ENCODE peak calls at places on chromosomes 5 and 9, in five cellular contexts. G is fibroblast of lung, Z is A549, F is mammary epithelial cell, B is PC-9. E is an unnamed sample.
A peak's percentile ranks its signal among the peaks of the same experiment; 100 is the strongest.

GRCh38 chr9:135075234-135076142 is 12.0 kb upstream of the OLFM1 start:
- DNase-seq in F (peak; percentile 9), B (no peak), G (no peak), Z (no peak), E (no peak)

GRCh38 chr9:18014556-18014955 is 435.7 kb downstream of the SH3GL2 start:
- DNase-seq in F (no peak), Z (no peak), B (no peak), G (no peak), E (no peak)

GRCh38 chr9:38172601-38173000 is 103.6 kb upstream of the SHB start:
- DNase-seq in Z (no peak), B (no peak), G (no peak), F (no peak), E (no peak)

GRCh38 chr5:76544268-76544926 is 78.8 kb downstream of the F2RL2 start:
- DNase-seq in F (peak; percentile 16), Z (peak; percentile 44), G (peak; percentile 12), B (no peak), E (no peak)

GRCh38 chr5:98069876-98070512 is 703.5 kb upstream of the RGMB start:
- DNase-seq in G (peak; percentile 27), F (no peak), B (no peak), Z (no peak), E (no peak)

GRCh38 chr9:124783830-124784229 is 6.9 kb downstream of the OLFML2A start:
- DNase-seq in B (no peak), Z (no peak), G (no peak), F (no peak), E (no peak)

GRCh38 chr9:134967547-134967930 is 49.8 kb upstream of the FCN1 start:
- DNase-seq in B (no peak), G (peak; percentile 15), F (no peak), Z (no peak), E (no peak)

GRCh38 chr5:101370240-101370639 is 467.2 kb upstream of the ST8SIA4 start:
- DNase-seq in F (no peak), G (no peak), B (no peak), Z (no peak), E (no peak)

GRCh38 chr5:134769206-134769605 is 10.6 kb downstream of the DDX46 start:
- DNase-seq in G (peak; percentile 68), F (peak; percentile 7), Z (no peak), B (no peak), E (no peak)

GRCh38 chr5:179326176-179326997 is 18.9 kb downstream of the ADAMTS2 start:
- DNase-seq in B (no peak), G (peak; percentile 78), F (no peak), Z (no peak), E (no peak)

GRCh38 chr5:160076997-160077396 is 42.3 kb downstream of the PWWP2A start:
- DNase-seq in B (no peak), F (no peak), G (no peak), Z (no peak), E (no peak)

GRCh38 chr5:160082589-160082988 is 36.7 kb downstream of the PWWP2A start:
- DNase-seq in B (no peak), F (no peak), Z (no peak), G (no peak), E (no peak)

GRCh38 chr5:160083012-160083436 is 36.2 kb downstream of the PWWP2A start:
- DNase-seq in F (peak; percentile 56), G (peak; percentile 73), B (peak; percentile 22), Z (no peak), E (no peak)

GRCh38 chr5:160081495-160081894 is 37.8 kb downstream of the PWWP2A start:
- DNase-seq in G (no peak), F (no peak), B (no peak), Z (no peak), E (no peak)

GRCh38 chr5:160079753-160080152 is 39.5 kb downstream of the PWWP2A start:
- DNase-seq in G (no peak), B (no peak), Z (no peak), F (no peak), E (no peak)
- H3K4me2 ChIP-seq in G (no peak overlapping the region), B (no peak overlapping the region), Z (no peak overlapping the region), F (no peak overlapping the region), E (no peak overlapping the region)

DNA sequence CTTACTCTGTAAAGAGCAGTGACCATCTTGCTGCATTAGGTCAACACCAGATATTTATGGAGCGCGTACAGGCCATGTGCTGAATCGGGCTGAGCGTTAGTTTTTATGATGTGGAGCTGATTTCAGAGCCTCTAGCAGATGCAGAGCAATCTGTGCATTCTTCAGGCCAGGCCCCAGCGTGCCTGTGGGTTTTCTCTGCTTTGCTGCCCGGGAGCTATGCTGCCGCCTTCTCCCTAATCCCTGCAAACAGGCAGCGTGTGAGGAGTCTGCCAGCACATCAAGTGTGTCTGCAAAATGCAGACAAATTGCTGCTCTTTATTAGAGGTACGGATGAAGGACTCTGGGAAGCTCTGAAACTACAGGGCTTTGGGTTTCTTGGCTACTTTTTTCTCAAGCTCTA is 170.0 kb downstream of the NTRK2 start:
- DNase-seq in G (no peak), B (no peak), Z (no peak), F (peak; percentile 52), E (no peak)
- H3K4me2 ChIP-seq in G (peak overlapping the region; percentile 5), B (no peak overlapping the region), Z (no peak overlapping the region), F (peak overlapping the region; percentile 72), E (peak overlapping the region; percentile 66)

GRCh38 chr9:13263511-13263910 is 16.0 kb downstream of the MPDZ start:
- DNase-seq in B (no peak), G (no peak), F (no peak), Z (no peak), E (no peak)
- H3K4me2 ChIP-seq in B (no peak overlapping the region), G (no peak overlapping the region), F (no peak overlapping the region), Z (no peak overlapping the region), E (no peak overlapping the region)

GRCh38 chr5:102975457-102976182 is 144.3 kb downstream of the GIN1 start:
- DNase-seq in Z (no peak), G (peak; percentile 84), B (no peak), F (peak; percentile 8), E (no peak)
- H3K4me2 ChIP-seq in Z (no peak overlapping the region), G (no peak overlapping the region), B (no peak overlapping the region), F (no peak overlapping the region), E (no peak overlapping the region)